ENCODE peak calls at places on chromosome 4, in five cellular contexts. E is GM12878, U is PC-9, O is OCI-LY7, B is mammary epithelial cell. Z is an unnamed sample.
A peak's percentile ranks its signal among the peaks of the same experiment; 100 is the strongest.

GRCh38 chr4:1337376-1337831 is 9.6 kb upstream of the UVSSA start:
- DNase-seq in O (no peak), B (peak; percentile 34), E (no peak), U (peak; percentile 81), Z (no peak)

GRCh38 chr4:68297137-68297536 is 51.6 kb upstream of the TMPRSS11B start:
- DNase-seq in E (no peak), O (no peak), U (no peak), B (no peak), Z (no peak)

GRCh38 chr4:104989363-104989762 is 157.3 kb upstream of the TET2 start:
- DNase-seq in O (no peak), B (peak; percentile 35), U (no peak), E (no peak), Z (no peak)

GRCh38 chr4:124636793-124637192 is 75.7 kb downstream of the ANKRD50 start:
- DNase-seq in U (no peak), B (no peak), O (no peak), E (no peak), Z (no peak)

GRCh38 chr4:142615324-142615665 is 230.8 kb downstream of the INPP4B start:
- DNase-seq in O (no peak), E (no peak), B (peak; percentile 72), U (peak; percentile 92), Z (no peak)

GRCh38 chr4:66639361-66639760 is 905.9 kb downstream of the CENPC start:
- DNase-seq in U (no peak), O (no peak), B (no peak), E (no peak), Z (no peak)

GRCh38 chr4:113222431-113222979 is 173.1 kb downstream of the ANK2 start:
- DNase-seq in E (no peak), B (no peak), U (no peak), O (no peak), Z (no peak)

GRCh38 chr4:144302704-144303536 is 162.4 kb upstream of the GYPA start:
- DNase-seq in U (no peak), E (no peak), O (no peak), B (peak; percentile 62), Z (no peak)

GRCh38 chr4:137387924-137388323 is 144.4 kb downstream of the PCDH18 start:
- DNase-seq in U (no peak), B (no peak), O (no peak), E (no peak), Z (no peak)

DNA sequence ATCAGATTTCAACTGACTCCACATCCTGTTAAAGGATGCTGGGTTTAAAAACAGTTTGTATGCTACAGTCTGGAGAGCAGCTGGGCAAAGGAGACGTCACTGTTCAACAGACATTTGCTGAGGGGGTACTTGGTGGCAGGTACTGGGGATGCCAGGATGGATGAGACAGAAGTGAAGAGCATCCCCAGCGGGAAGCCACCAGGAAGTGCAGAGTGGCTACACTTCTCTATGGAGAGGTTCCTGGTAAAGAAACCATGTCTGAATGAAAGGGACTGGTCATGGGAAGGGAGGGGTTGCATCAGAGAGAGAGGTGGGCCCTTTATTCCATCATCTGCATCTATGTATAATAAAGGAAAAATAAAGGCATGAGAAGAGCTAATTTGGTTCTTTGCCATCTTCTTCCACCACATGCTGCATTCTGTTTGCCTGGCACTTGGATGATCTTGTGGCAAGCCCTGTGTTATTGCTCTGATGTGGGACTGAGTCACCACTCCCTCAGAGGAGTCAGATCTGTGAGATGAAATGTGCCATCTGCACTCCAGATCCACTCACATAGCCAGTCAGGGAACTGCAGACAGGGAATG is 144.9 kb downstream of the SOWAHB start:
- DNase-seq in O (no peak), U (no peak), E (no peak), B (peak; percentile 94), Z (no peak)
- H3K4me2 ChIP-seq in O (no peak overlapping the region), U (no peak overlapping the region), E (no peak overlapping the region), B (peak overlapping the region; percentile 62), Z (peak overlapping the region; percentile 68)

DNA sequence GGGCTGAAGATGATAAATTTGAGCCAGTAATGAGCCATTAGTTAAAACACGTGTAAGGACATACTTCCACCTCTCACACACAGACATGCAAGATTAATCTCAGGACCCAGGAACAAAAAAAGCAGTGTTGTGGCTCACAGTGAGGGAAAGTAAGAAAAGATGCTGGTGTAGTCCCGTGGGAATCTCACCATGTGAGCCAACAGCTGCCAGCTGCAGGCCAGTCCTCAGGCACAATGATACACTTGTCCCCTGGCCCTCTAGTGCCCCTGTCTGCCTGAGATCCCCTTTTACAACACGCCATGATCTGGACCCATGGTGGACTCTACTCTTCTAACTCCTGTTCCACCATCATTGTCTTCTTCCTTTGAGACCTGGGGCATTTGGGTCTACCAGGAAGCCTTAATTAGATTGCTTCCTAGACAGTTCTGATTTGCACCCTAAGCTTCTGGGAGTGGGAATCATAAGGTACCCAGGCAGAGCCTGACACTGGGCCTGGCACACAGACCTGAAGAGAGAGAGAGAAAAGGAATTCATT is 194.7 kb downstream of the STIM2 start:
- DNase-seq in O (no peak), B (no peak), E (no peak), U (no peak), Z (no peak)
- H3K4me2 ChIP-seq in O (no peak overlapping the region), B (no peak overlapping the region), E (no peak overlapping the region), U (no peak overlapping the region), Z (no peak overlapping the region)

GRCh38 chr4:118918388-118918787 is 29.7 kb downstream of the SYNPO2 start:
- DNase-seq in E (no peak), B (peak; percentile 56), O (no peak), U (peak; percentile 70), Z (no peak)
- H3K4me2 ChIP-seq in E (no peak overlapping the region), B (peak overlapping the region; percentile 60), O (no peak overlapping the region), U (peak overlapping the region; percentile 25), Z (peak overlapping the region; percentile 16)

GRCh38 chr4:173301518-173302201 is 32.5 kb downstream of the HMGB2 start:
- DNase-seq in E (no peak), B (no peak), U (no peak), O (peak; percentile 53), Z (peak; percentile 14)
- H3K4me2 ChIP-seq in E (no peak overlapping the region), B (no peak overlapping the region), U (no peak overlapping the region), O (no peak overlapping the region), Z (no peak overlapping the region)

GRCh38 chr4:129148892-129149291 is 52.9 kb downstream of the C4orf33 start:
- DNase-seq in B (no peak), U (no peak), E (no peak), O (no peak), Z (no peak)
- H3K4me2 ChIP-seq in B (no peak overlapping the region), U (no peak overlapping the region), E (no peak overlapping the region), O (no peak overlapping the region), Z (no peak overlapping the region)

DNA sequence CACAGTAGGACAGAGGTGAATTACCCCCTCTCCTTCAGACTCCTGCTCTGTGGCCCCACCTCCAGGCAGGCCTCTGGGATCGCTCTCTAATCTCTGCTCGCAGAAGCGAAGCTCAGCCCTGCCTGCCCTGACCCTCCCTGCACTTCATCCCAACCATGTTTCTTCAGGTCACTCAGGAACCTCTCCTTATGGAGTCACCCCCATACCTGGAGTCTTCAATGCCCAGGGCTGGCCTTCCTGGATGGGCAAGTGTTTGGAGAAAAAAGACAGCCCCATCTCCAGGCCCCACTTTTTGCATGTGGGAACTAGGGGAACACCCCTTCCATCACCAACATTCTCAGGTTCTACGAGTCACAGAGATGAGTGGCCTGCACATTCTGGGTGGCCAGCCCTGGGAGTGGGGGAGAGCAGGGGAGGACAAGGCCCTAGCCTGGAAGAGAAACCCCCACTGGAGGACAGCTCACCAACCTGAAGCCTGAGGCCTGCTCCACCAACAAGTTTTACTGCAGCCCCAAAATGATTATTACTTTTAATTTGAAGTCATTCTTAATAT is 90.8 kb downstream of the PPP2R2C start:
- DNase-seq in O (no peak), E (no peak), U (no peak), B (no peak), Z (no peak)
- H3K4me2 ChIP-seq in O (no peak overlapping the region), E (no peak overlapping the region), U (no peak overlapping the region), B (no peak overlapping the region), Z (no peak overlapping the region)

GRCh38 chr4:140648716-140649115 is 80.0 kb upstream of the UCP1 start:
- DNase-seq in U (no peak), O (no peak), B (no peak), E (no peak), Z (no peak)

GRCh38 chr4:140654516-140654855 is 85.7 kb upstream of the UCP1 start:
- DNase-seq in E (no peak), O (no peak), B (no peak), U (no peak), Z (no peak)

GRCh38 chr4:140652601-140653000 is 83.8 kb upstream of the UCP1 start:
- DNase-seq in E (no peak), U (no peak), B (no peak), O (no peak), Z (no peak)

GRCh38 chr4:140653718-140654515 is 85.2 kb upstream of the UCP1 start:
- DNase-seq in U (no peak), B (no peak), O (no peak), E (no peak), Z (no peak)
- H3K4me2 ChIP-seq in U (no peak overlapping the region), B (peak overlapping the region; percentile 2), O (no peak overlapping the region), E (no peak overlapping the region), Z (no peak overlapping the region)

GRCh38 chr4:15006416-15007024 is 4.2 kb downstream of the CPEB2 start:
- DNase-seq in E (no peak), B (peak; percentile 20), O (peak; percentile 50), U (no peak), Z (no peak)

GRCh38 chr4:15005474-15006115 is 3.3 kb downstream of the CPEB2 start:
- DNase-seq in B (peak; percentile 6), O (no peak), E (no peak), U (no peak), Z (no peak)

GRCh38 chr4:15010038-15010585 is 7.8 kb downstream of the CPEB2 start:
- DNase-seq in E (no peak), O (no peak), U (no peak), B (no peak), Z (no peak)

GRCh38 chr4:15004701-15005301 is 2.5 kb downstream of the CPEB2 start:
- DNase-seq in E (no peak), U (peak; percentile 75), B (peak; percentile 80), O (peak; percentile 69), Z (no peak)

DNA sequence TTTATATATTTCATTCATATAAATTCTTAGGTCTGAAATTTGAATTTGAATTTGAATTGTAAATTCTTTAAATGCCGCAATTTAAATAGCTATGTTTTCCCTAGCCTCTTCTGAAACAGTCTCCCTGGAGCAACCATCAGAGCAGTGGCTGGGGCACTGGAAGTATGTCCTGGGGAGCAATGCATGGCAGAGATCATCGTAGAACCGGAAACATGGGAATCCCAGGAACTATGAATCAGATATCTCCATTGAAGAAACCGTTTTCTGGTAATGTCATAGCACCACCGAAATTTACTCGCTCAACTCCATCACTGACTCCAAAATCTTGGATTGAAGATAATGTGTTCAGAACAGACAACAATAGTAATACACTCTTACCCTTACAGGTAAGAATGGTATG is 4.9 kb downstream of the CPEB2 start:
- DNase-seq in E (no peak), B (no peak), O (no peak), U (no peak), Z (no peak)
- H3K4me2 ChIP-seq in E (peak overlapping the region; percentile 76), B (no peak overlapping the region), O (no peak overlapping the region), U (no peak overlapping the region), Z (peak overlapping the region; percentile 80)

Z was measured in A549.